ENCODE peak calls at places on chromosomes 2 and 18, in eight cellular contexts. O is breast epithelium, F is right atrium auricular region, E is caudate nucleus, Y is mucosa of descending colon, R is T-helper 9 cell, N is iris pigment epithelial cell, Q is HT1080. X is an unnamed sample.

GRCh38 chr2:96953611-96954489 is 32.5 kb downstream of the FAM178B start:
- DNase-seq in N (no peak), F (no peak), Y (no peak), O (no peak), E (no peak), R (no peak), Q (no peak), X (no peak)

GRCh38 chr2:37188570-37188969 is at the start of gene SULT6B1:
- DNase-seq in R (no peak), Y (no peak), Q (no peak), O (no peak), F (no peak), E (no peak), N (no peak), X (no peak)

GRCh38 chr2:71129114-71129890 is 727 bp downstream of the MCEE start:
- DNase-seq in Y (no peak), E (no peak), N (peak), R (no peak), F (no peak), O (no peak), Q (no peak), X (no peak)

GRCh38 chr2:146844226-146844990 is 1000.4 kb upstream of the ACVR2A start:
- DNase-seq in R (no peak), O (no peak), E (no peak), Y (no peak), F (no peak), Q (peak), N (peak), X (no peak)

GRCh38 chr2:38158361-38159128 is 82.6 kb upstream of the CYP1B1 start:
- DNase-seq in E (no peak), Q (no peak), R (no peak), Y (no peak), N (peak), O (no peak), F (no peak), X (no peak)

GRCh38 chr2:8303322-8303832 is 378.5 kb upstream of the ID2 start:
- DNase-seq in Y (peak), R (peak), O (peak), E (no peak), N (no peak), F (peak), Q (no peak), X (peak)

GRCh38 chr2:202877699-202878098 is 6.1 kb upstream of the ICA1L start:
- DNase-seq in R (no peak), N (no peak), O (no peak), Y (no peak), F (no peak), E (no peak), Q (no peak), X (no peak)

GRCh38 chr18:37460616-37461015 is 105.0 kb downstream of the CELF4 start:
- DNase-seq in R (no peak), E (no peak), O (no peak), Q (no peak), N (no peak), Y (no peak), F (no peak), X (no peak)

GRCh38 chr2:98216611-98217010 is 129.6 kb downstream of the VWA3B start:
- DNase-seq in N (no peak), R (no peak), O (no peak), E (no peak), Q (no peak), F (no peak), Y (no peak), X (no peak)

GRCh38 chr2:62187246-62187645 is 8.7 kb upstream of the B3GNT2 start:
- DNase-seq in N (no peak), R (no peak), E (no peak), O (no peak), Q (no peak), F (no peak), Y (no peak), X (no peak)

GRCh38 chr2:38653715-38654494 is 12.0 kb upstream of the GALM start:
- DNase-seq in N (peak), Q (no peak), O (no peak), E (no peak), F (no peak), R (no peak), Y (no peak), X (no peak)

GRCh38 chr2:100976634-100977391 is 25.3 kb upstream of the RPL31 start:
- DNase-seq in O (no peak), Q (peak), F (no peak), E (no peak), N (no peak), R (no peak), Y (no peak), X (no peak)

GRCh38 chr2:97761192-97761591 is 47.8 kb downstream of the ZAP70 start:
- DNase-seq in E (no peak), F (no peak), Q (no peak), R (peak), N (no peak), O (no peak), Y (no peak), X (no peak)

GRCh38 chr2:113056501-113056900 is 2.5 kb upstream of the IL36RN start:
- DNase-seq in Q (no peak), F (no peak), O (no peak), N (no peak), R (no peak), Y (no peak), E (no peak), X (no peak)

GRCh38 chr2:11073791-11074190 is 81.5 kb upstream of the SLC66A3 start:
- DNase-seq in N (peak), Y (no peak), R (no peak), Q (peak), F (no peak), E (no peak), O (no peak), X (no peak)

GRCh38 chr2:88059979-88060906 is 4.7 kb upstream of the KRCC1 start:
- DNase-seq in Q (peak), N (peak), F (peak), R (no peak), E (no peak), O (no peak), Y (no peak), X (peak)